ENCODE peak calls at places on chromosomes 4 and X, in nine cellular contexts. One of them, this sample, is unnamed.

GRCh38 chr4:39609454-39609911 is 29.2 kb downstream of the SMIM14 start:
- DNase-seq in neural progenitor cell: no peak
- DNase-seq in IMR-90: no peak
- DNase-seq in suprapubic skin: no peak
- DNase-seq in A549: peak
- DNase-seq in heart left ventricle: no peak
- DNase-seq in hepatocyte: peak
- DNase-seq in Peyer's patch: no peak
- DNase-seq in AG04450: no peak
- DNase-seq in this sample: no peak

GRCh38 chrX:151396042-151396826 is 772 bp upstream of the VMA21 start:
- DNase-seq in hepatocyte: no peak
- DNase-seq in Peyer's patch: peak
- DNase-seq in neural progenitor cell: no peak
- DNase-seq in A549: no peak
- DNase-seq in AG04450: peak
- DNase-seq in IMR-90: peak
- DNase-seq in heart left ventricle: no peak
- DNase-seq in suprapubic skin: no peak
- DNase-seq in this sample: no peak

GRCh38 chr4:157080605-157081004 is 4.7 kb downstream of the GLRB start:
- DNase-seq in suprapubic skin: no peak
- DNase-seq in AG04450: peak
- DNase-seq in hepatocyte: no peak
- DNase-seq in neural progenitor cell: no peak
- DNase-seq in Peyer's patch: no peak
- DNase-seq in IMR-90: peak
- DNase-seq in A549: no peak
- DNase-seq in heart left ventricle: no peak
- DNase-seq in this sample: no peak

GRCh38 chr4:125010776-125011503 is 298.4 kb upstream of the ANKRD50 start:
- DNase-seq in suprapubic skin: no peak
- DNase-seq in AG04450: no peak
- DNase-seq in Peyer's patch: no peak
- DNase-seq in heart left ventricle: no peak
- DNase-seq in hepatocyte: no peak
- DNase-seq in IMR-90: peak
- DNase-seq in A549: no peak
- DNase-seq in neural progenitor cell: peak
- DNase-seq in this sample: no peak

GRCh38 chrX:104137496-104137895 is 19.3 kb downstream of the SLC25A53 start:
- DNase-seq in suprapubic skin: no peak
- DNase-seq in A549: peak
- DNase-seq in heart left ventricle: no peak
- DNase-seq in neural progenitor cell: no peak
- DNase-seq in AG04450: no peak
- DNase-seq in IMR-90: no peak
- DNase-seq in hepatocyte: no peak
- DNase-seq in Peyer's patch: no peak
- DNase-seq in this sample: no peak

GRCh38 chr4:4542824-4543485 is 1.1 kb upstream of the STX18 start:
- DNase-seq in IMR-90: no peak
- DNase-seq in suprapubic skin: no peak
- DNase-seq in hepatocyte: no peak
- DNase-seq in A549: no peak
- DNase-seq in heart left ventricle: no peak
- DNase-seq in neural progenitor cell: peak
- DNase-seq in Peyer's patch: no peak
- DNase-seq in AG04450: no peak
- DNase-seq in this sample: no peak

GRCh38 chr4:2006367-2006766 is 2.4 kb downstream of the NELFA start:
- DNase-seq in AG04450: no peak
- DNase-seq in hepatocyte: no peak
- DNase-seq in heart left ventricle: no peak
- DNase-seq in neural progenitor cell: no peak
- DNase-seq in Peyer's patch: no peak
- DNase-seq in A549: no peak
- DNase-seq in IMR-90: no peak
- DNase-seq in suprapubic skin: no peak
- DNase-seq in this sample: no peak

GRCh38 chr4:20624783-20625364 is 75.4 kb upstream of the PACRGL start:
- DNase-seq in Peyer's patch: no peak
- DNase-seq in heart left ventricle: no peak
- DNase-seq in hepatocyte: no peak
- DNase-seq in AG04450: no peak
- DNase-seq in A549: no peak
- DNase-seq in neural progenitor cell: no peak
- DNase-seq in suprapubic skin: no peak
- DNase-seq in IMR-90: peak
- DNase-seq in this sample: no peak

GRCh38 chrX:13007519-13008188 is 32.7 kb downstream of the TMSB4X start:
- DNase-seq in hepatocyte: no peak
- DNase-seq in A549: no peak
- DNase-seq in AG04450: no peak
- DNase-seq in Peyer's patch: no peak
- DNase-seq in neural progenitor cell: no peak
- DNase-seq in heart left ventricle: no peak
- DNase-seq in IMR-90: peak
- DNase-seq in suprapubic skin: no peak
- DNase-seq in this sample: no peak

GRCh38 chrX:69133561-69134542 is 31.4 kb downstream of the PJA1 start:
- DNase-seq in IMR-90: peak
- DNase-seq in neural progenitor cell: peak
- DNase-seq in hepatocyte: peak
- DNase-seq in suprapubic skin: no peak
- DNase-seq in Peyer's patch: no peak
- DNase-seq in AG04450: peak
- DNase-seq in heart left ventricle: no peak
- DNase-seq in A549: peak
- DNase-seq in this sample: no peak

GRCh38 chrX:23451266-23451665 is 116.6 kb downstream of the PTCHD1 start:
- DNase-seq in suprapubic skin: no peak
- DNase-seq in A549: no peak
- DNase-seq in AG04450: no peak
- DNase-seq in heart left ventricle: no peak
- DNase-seq in Peyer's patch: no peak
- DNase-seq in neural progenitor cell: no peak
- DNase-seq in hepatocyte: no peak
- DNase-seq in IMR-90: no peak
- DNase-seq in this sample: no peak

GRCh38 chrX:131577999-131578734 is 34.3 kb downstream of the OR13H1 start:
- DNase-seq in A549: peak
- DNase-seq in IMR-90: no peak
- DNase-seq in Peyer's patch: no peak
- DNase-seq in neural progenitor cell: peak
- DNase-seq in heart left ventricle: no peak
- DNase-seq in suprapubic skin: no peak
- DNase-seq in hepatocyte: no peak
- DNase-seq in AG04450: no peak
- DNase-seq in this sample: no peak

GRCh38 chr4:4667643-4668081 is 125.8 kb upstream of the STX18 start:
- DNase-seq in IMR-90: no peak
- DNase-seq in hepatocyte: no peak
- DNase-seq in heart left ventricle: no peak
- DNase-seq in AG04450: no peak
- DNase-seq in suprapubic skin: no peak
- DNase-seq in neural progenitor cell: peak
- DNase-seq in A549: no peak
- DNase-seq in Peyer's patch: no peak
- DNase-seq in this sample: no peak

GRCh38 chrX:150902434-150903109 is 4.1 kb upstream of the CD99L2 start:
- DNase-seq in Peyer's patch: no peak
- DNase-seq in hepatocyte: no peak
- DNase-seq in IMR-90: no peak
- DNase-seq in AG04450: no peak
- DNase-seq in A549: no peak
- DNase-seq in neural progenitor cell: peak
- DNase-seq in heart left ventricle: no peak
- DNase-seq in suprapubic skin: no peak
- DNase-seq in this sample: no peak

GRCh38 chrX:107440692-107441091 is 8.8 kb upstream of the FRMPD3 start:
- DNase-seq in hepatocyte: no peak
- DNase-seq in IMR-90: no peak
- DNase-seq in AG04450: no peak
- DNase-seq in Peyer's patch: no peak
- DNase-seq in A549: no peak
- DNase-seq in neural progenitor cell: no peak
- DNase-seq in heart left ventricle: no peak
- DNase-seq in suprapubic skin: no peak
- DNase-seq in this sample: no peak

GRCh38 chrX:75107863-75108509 is 48.1 kb downstream of the ABCB7 start:
- DNase-seq in Peyer's patch: no peak
- DNase-seq in heart left ventricle: peak
- DNase-seq in AG04450: no peak
- DNase-seq in hepatocyte: no peak
- DNase-seq in A549: no peak
- DNase-seq in IMR-90: no peak
- DNase-seq in suprapubic skin: no peak
- DNase-seq in neural progenitor cell: no peak
- DNase-seq in this sample: no peak

GRCh38 chrX:105972690-105973386 is 65.7 kb downstream of the SERPINA7 start:
- DNase-seq in hepatocyte: no peak
- DNase-seq in Peyer's patch: no peak
- DNase-seq in A549: no peak
- DNase-seq in AG04450: no peak
- DNase-seq in suprapubic skin: no peak
- DNase-seq in heart left ventricle: no peak
- DNase-seq in IMR-90: no peak
- DNase-seq in neural progenitor cell: no peak
- DNase-seq in this sample: no peak

GRCh38 chrX:105973387-105973739 is 65.2 kb downstream of the SERPINA7 start:
- DNase-seq in A549: no peak
- DNase-seq in hepatocyte: no peak
- DNase-seq in AG04450: no peak
- DNase-seq in heart left ventricle: no peak
- DNase-seq in neural progenitor cell: no peak
- DNase-seq in Peyer's patch: no peak
- DNase-seq in IMR-90: no peak
- DNase-seq in suprapubic skin: no peak
- DNase-seq in this sample: no peak

GRCh38 chrX:105969487-105969886 is 69.0 kb downstream of the SERPINA7 start:
- DNase-seq in Peyer's patch: no peak
- DNase-seq in A549: no peak
- DNase-seq in neural progenitor cell: no peak
- DNase-seq in suprapubic skin: no peak
- DNase-seq in AG04450: no peak
- DNase-seq in heart left ventricle: no peak
- DNase-seq in hepatocyte: no peak
- DNase-seq in IMR-90: no peak
- DNase-seq in this sample: no peak

GRCh38 chrX:105975382-105975781 is 63.1 kb downstream of the SERPINA7 start:
- DNase-seq in suprapubic skin: no peak
- DNase-seq in heart left ventricle: no peak
- DNase-seq in neural progenitor cell: peak
- DNase-seq in hepatocyte: peak
- DNase-seq in Peyer's patch: no peak
- DNase-seq in AG04450: no peak
- DNase-seq in A549: peak
- DNase-seq in IMR-90: peak
- DNase-seq in this sample: no peak
- TF ChIP-seq CTCF in suprapubic skin: no peak
- TF ChIP-seq CTCF in heart left ventricle: peak
- TF ChIP-seq CTCF in neural progenitor cell: peak
- TF ChIP-seq CTCF in hepatocyte: peak
- TF ChIP-seq CTCF in Peyer's patch: no peak
- TF ChIP-seq CTCF in AG04450: no peak
- TF ChIP-seq CTCF in A549: no peak
- TF ChIP-seq CTCF in IMR-90: no peak
- TF ChIP-seq CTCF in this sample: peak

GRCh38 chr4:30802622-30803323 is 82.6 kb downstream of the PCDH7 start:
- DNase-seq in Peyer's patch: no peak
- DNase-seq in hepatocyte: no peak
- DNase-seq in heart left ventricle: no peak
- DNase-seq in AG04450: no peak
- DNase-seq in A549: no peak
- DNase-seq in neural progenitor cell: no peak
- DNase-seq in IMR-90: peak
- DNase-seq in suprapubic skin: no peak
- DNase-seq in this sample: no peak
- H3K27ac ChIP-seq in Peyer's patch: no peak
- H3K27ac ChIP-seq in hepatocyte: no peak
- H3K27ac ChIP-seq in heart left ventricle: no peak
- H3K27ac ChIP-seq in AG04450: no peak
- H3K27ac ChIP-seq in A549: no peak
- H3K27ac ChIP-seq in neural progenitor cell: no peak
- H3K27ac ChIP-seq in IMR-90: no peak
- H3K27ac ChIP-seq in suprapubic skin: peak
- H3K27ac ChIP-seq in this sample: no peak

GRCh38 chrX:43333543-43333942 is 322.6 kb upstream of the MAOA start:
- DNase-seq in Peyer's patch: no peak
- DNase-seq in hepatocyte: no peak
- DNase-seq in neural progenitor cell: no peak
- DNase-seq in IMR-90: no peak
- DNase-seq in AG04450: no peak
- DNase-seq in suprapubic skin: no peak
- DNase-seq in A549: no peak
- DNase-seq in heart left ventricle: no peak
- DNase-seq in this sample: no peak
- TF ChIP-seq CTCF in Peyer's patch: peak
- TF ChIP-seq CTCF in hepatocyte: peak
- TF ChIP-seq CTCF in neural progenitor cell: peak
- TF ChIP-seq CTCF in IMR-90: no peak
- TF ChIP-seq CTCF in AG04450: no peak
- TF ChIP-seq CTCF in suprapubic skin: no peak
- TF ChIP-seq CTCF in A549: no peak
- TF ChIP-seq CTCF in heart left ventricle: peak
- TF ChIP-seq CTCF in this sample: peak

GRCh38 chrX:53072418-53073114 is 9.6 kb upstream of the TSPYL2 start:
- DNase-seq in heart left ventricle: no peak
- DNase-seq in Peyer's patch: no peak
- DNase-seq in suprapubic skin: peak
- DNase-seq in IMR-90: no peak
- DNase-seq in AG04450: no peak
- DNase-seq in A549: no peak
- DNase-seq in hepatocyte: no peak
- DNase-seq in neural progenitor cell: no peak
- DNase-seq in this sample: no peak

GRCh38 chrX:53074987-53075386 is 7.2 kb upstream of the TSPYL2 start:
- DNase-seq in Peyer's patch: no peak
- DNase-seq in heart left ventricle: no peak
- DNase-seq in A549: peak
- DNase-seq in AG04450: no peak
- DNase-seq in IMR-90: no peak
- DNase-seq in suprapubic skin: peak
- DNase-seq in neural progenitor cell: peak
- DNase-seq in hepatocyte: no peak
- DNase-seq in this sample: no peak

GRCh38 chrX:53071064-53071463 is 11.1 kb upstream of the TSPYL2 start:
- DNase-seq in AG04450: no peak
- DNase-seq in A549: no peak
- DNase-seq in suprapubic skin: peak
- DNase-seq in IMR-90: no peak
- DNase-seq in neural progenitor cell: no peak
- DNase-seq in hepatocyte: no peak
- DNase-seq in Peyer's patch: no peak
- DNase-seq in heart left ventricle: no peak
- DNase-seq in this sample: no peak

GRCh38 chrX:53073115-53073581 is 9.0 kb upstream of the TSPYL2 start:
- DNase-seq in heart left ventricle: no peak
- DNase-seq in AG04450: no peak
- DNase-seq in hepatocyte: no peak
- DNase-seq in Peyer's patch: no peak
- DNase-seq in IMR-90: no peak
- DNase-seq in suprapubic skin: peak
- DNase-seq in A549: peak
- DNase-seq in neural progenitor cell: peak
- DNase-seq in this sample: no peak

GRCh38 chrX:53071604-53072417 is 10.4 kb upstream of the TSPYL2 start:
- DNase-seq in A549: peak
- DNase-seq in Peyer's patch: peak
- DNase-seq in IMR-90: peak
- DNase-seq in AG04450: no peak
- DNase-seq in neural progenitor cell: peak
- DNase-seq in suprapubic skin: peak
- DNase-seq in heart left ventricle: peak
- DNase-seq in hepatocyte: peak
- DNase-seq in this sample: peak
- H3K27ac ChIP-seq in A549: peak
- H3K27ac ChIP-seq in Peyer's patch: peak
- H3K27ac ChIP-seq in IMR-90: no peak
- H3K27ac ChIP-seq in AG04450: no peak
- H3K27ac ChIP-seq in neural progenitor cell: no peak
- H3K27ac ChIP-seq in suprapubic skin: peak
- H3K27ac ChIP-seq in heart left ventricle: no peak
- H3K27ac ChIP-seq in hepatocyte: peak
- H3K27ac ChIP-seq in this sample: no peak